ENCODE peak calls at places on chromosome 16, in ten cellular contexts. One of them, this sample, is unnamed.

GRCh38 chr16:69270831-69271230 is 40.3 kb upstream of the VPS4A start:
- DNase-seq in natural killer cell: no peak
- DNase-seq in heart left ventricle: no peak
- DNase-seq in dorsolateral prefrontal cortex: no peak
- DNase-seq in pancreas: no peak
- DNase-seq in suprapubic skin: no peak
- DNase-seq in AG04449: no peak
- DNase-seq in sigmoid colon: no peak
- DNase-seq in mesothelial cell of epicardium: no peak
- DNase-seq in HepG2: no peak
- DNase-seq in this sample: no peak

GRCh38 chr16:27690604-27691003 is 140.7 kb downstream of the KATNIP start:
- DNase-seq in natural killer cell: no peak
- DNase-seq in heart left ventricle: no peak
- DNase-seq in dorsolateral prefrontal cortex: no peak
- DNase-seq in pancreas: no peak
- DNase-seq in suprapubic skin: no peak
- DNase-seq in AG04449: no peak
- DNase-seq in sigmoid colon: no peak
- DNase-seq in mesothelial cell of epicardium: no peak
- DNase-seq in HepG2: peak
- DNase-seq in this sample: no peak

GRCh38 chr16:57735755-57736418 is at the start of gene KATNB1:
- DNase-seq in natural killer cell: no peak
- DNase-seq in heart left ventricle: no peak
- DNase-seq in dorsolateral prefrontal cortex: no peak
- DNase-seq in pancreas: peak
- DNase-seq in suprapubic skin: peak
- DNase-seq in AG04449: no peak
- DNase-seq in sigmoid colon: peak
- DNase-seq in mesothelial cell of epicardium: no peak
- DNase-seq in HepG2: no peak
- DNase-seq in this sample: no peak

GRCh38 chr16:87956169-87956770 is 5.0 kb downstream of the BANP start:
- DNase-seq in natural killer cell: peak
- DNase-seq in heart left ventricle: peak
- DNase-seq in dorsolateral prefrontal cortex: no peak
- DNase-seq in pancreas: peak
- DNase-seq in suprapubic skin: no peak
- DNase-seq in AG04449: no peak
- DNase-seq in sigmoid colon: no peak
- DNase-seq in mesothelial cell of epicardium: no peak
- DNase-seq in HepG2: no peak
- DNase-seq in this sample: no peak

GRCh38 chr16:28573738-28574718 is 20.3 kb downstream of the SGF29 start:
- DNase-seq in natural killer cell: no peak
- DNase-seq in heart left ventricle: no peak
- DNase-seq in dorsolateral prefrontal cortex: no peak
- DNase-seq in pancreas: no peak
- DNase-seq in suprapubic skin: no peak
- DNase-seq in AG04449: no peak
- DNase-seq in sigmoid colon: no peak
- DNase-seq in mesothelial cell of epicardium: no peak
- DNase-seq in HepG2: no peak
- DNase-seq in this sample: no peak

GRCh38 chr16:89293276-89294143 is 76.0 kb downstream of the ZNF778 start:
- DNase-seq in natural killer cell: no peak
- DNase-seq in heart left ventricle: no peak
- DNase-seq in dorsolateral prefrontal cortex: no peak
- DNase-seq in pancreas: no peak
- DNase-seq in suprapubic skin: no peak
- DNase-seq in AG04449: no peak
- DNase-seq in sigmoid colon: no peak
- DNase-seq in mesothelial cell of epicardium: no peak
- DNase-seq in HepG2: no peak
- DNase-seq in this sample: no peak

GRCh38 chr16:4212934-4213296 is 29.0 kb downstream of the SRL start:
- DNase-seq in natural killer cell: no peak
- DNase-seq in heart left ventricle: no peak
- DNase-seq in dorsolateral prefrontal cortex: no peak
- DNase-seq in pancreas: no peak
- DNase-seq in suprapubic skin: no peak
- DNase-seq in AG04449: no peak
- DNase-seq in sigmoid colon: no peak
- DNase-seq in mesothelial cell of epicardium: no peak
- DNase-seq in HepG2: peak
- DNase-seq in this sample: no peak

GRCh38 chr16:77468831-77469230 is 34.0 kb upstream of the ADAMTS18 start:
- DNase-seq in natural killer cell: no peak
- DNase-seq in heart left ventricle: no peak
- DNase-seq in dorsolateral prefrontal cortex: no peak
- DNase-seq in pancreas: no peak
- DNase-seq in suprapubic skin: no peak
- DNase-seq in AG04449: no peak
- DNase-seq in sigmoid colon: no peak
- DNase-seq in mesothelial cell of epicardium: no peak
- DNase-seq in HepG2: no peak
- DNase-seq in this sample: no peak

GRCh38 chr16:62021295-62021694 is 14.9 kb downstream of the CDH8 start:
- DNase-seq in natural killer cell: no peak
- DNase-seq in heart left ventricle: no peak
- DNase-seq in dorsolateral prefrontal cortex: no peak
- DNase-seq in pancreas: no peak
- DNase-seq in suprapubic skin: no peak
- DNase-seq in AG04449: no peak
- DNase-seq in sigmoid colon: no peak
- DNase-seq in mesothelial cell of epicardium: no peak
- DNase-seq in HepG2: no peak
- DNase-seq in this sample: no peak

GRCh38 chr16:4826980-4827379 is 20.1 kb downstream of the GLYR1 start:
- DNase-seq in natural killer cell: no peak
- DNase-seq in heart left ventricle: peak
- DNase-seq in dorsolateral prefrontal cortex: no peak
- DNase-seq in pancreas: no peak
- DNase-seq in suprapubic skin: no peak
- DNase-seq in AG04449: no peak
- DNase-seq in sigmoid colon: no peak
- DNase-seq in mesothelial cell of epicardium: no peak
- DNase-seq in HepG2: no peak
- DNase-seq in this sample: no peak

DNA sequence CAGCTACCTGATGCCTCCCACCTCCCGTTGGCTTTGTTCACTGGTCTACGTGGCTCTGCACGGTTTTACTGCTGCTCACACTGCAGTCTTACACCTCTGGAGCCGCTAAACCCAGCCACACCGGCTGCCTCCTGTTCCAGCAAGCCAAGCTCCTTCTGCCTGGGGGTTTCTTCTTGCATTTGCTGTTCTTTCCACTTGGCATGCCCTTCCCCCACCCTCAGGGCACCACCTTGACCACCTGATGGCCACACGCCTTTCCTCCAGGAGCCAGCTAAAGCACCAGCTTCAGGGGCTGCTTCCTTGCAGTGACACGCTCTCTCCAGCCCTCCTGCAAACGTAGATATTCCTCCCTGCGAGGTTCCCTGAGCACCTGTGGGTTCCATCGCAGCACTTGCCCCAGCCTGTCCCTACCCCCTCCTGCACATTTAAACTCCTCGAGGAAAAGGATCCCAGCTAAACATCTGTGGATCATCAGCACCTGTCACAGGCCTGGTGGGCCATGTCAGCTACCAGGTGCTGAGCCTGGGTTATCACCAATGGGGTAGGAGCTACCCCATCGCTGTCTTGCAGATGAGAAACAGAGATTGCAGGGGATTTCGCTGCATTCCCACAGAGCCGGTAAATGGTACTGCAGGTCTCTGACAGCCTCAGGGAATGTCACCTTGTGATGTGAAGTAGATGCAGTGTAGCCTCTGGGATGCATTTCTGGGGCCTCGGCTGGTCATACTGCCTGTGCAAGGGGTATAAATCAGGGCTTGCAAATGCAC is 285.3 kb downstream of the CPPED1 start:
- DNase-seq in natural killer cell: no peak
- DNase-seq in heart left ventricle: no peak
- DNase-seq in dorsolateral prefrontal cortex: no peak
- DNase-seq in pancreas: no peak
- DNase-seq in suprapubic skin: no peak
- DNase-seq in AG04449: no peak
- DNase-seq in sigmoid colon: no peak
- DNase-seq in mesothelial cell of epicardium: no peak
- DNase-seq in HepG2: no peak
- DNase-seq in this sample: no peak
- TF ChIP-seq CTCF in natural killer cell: no peak
- TF ChIP-seq CTCF in heart left ventricle: no peak
- TF ChIP-seq CTCF in dorsolateral prefrontal cortex: no peak
- TF ChIP-seq CTCF in pancreas: no peak
- TF ChIP-seq CTCF in suprapubic skin: no peak
- TF ChIP-seq CTCF in AG04449: no peak
- TF ChIP-seq CTCF in sigmoid colon: no peak
- TF ChIP-seq CTCF in mesothelial cell of epicardium: no peak
- TF ChIP-seq CTCF in HepG2: no peak
- TF ChIP-seq CTCF in this sample: no peak

GRCh38 chr16:66091462-66091861 is 275.0 kb upstream of the CDH5 start:
- DNase-seq in natural killer cell: no peak
- DNase-seq in heart left ventricle: no peak
- DNase-seq in dorsolateral prefrontal cortex: no peak
- DNase-seq in pancreas: no peak
- DNase-seq in suprapubic skin: no peak
- DNase-seq in AG04449: no peak
- DNase-seq in sigmoid colon: no peak
- DNase-seq in mesothelial cell of epicardium: no peak
- DNase-seq in HepG2: no peak
- DNase-seq in this sample: no peak

GRCh38 chr16:66093217-66093616 is 273.3 kb upstream of the CDH5 start:
- DNase-seq in natural killer cell: no peak
- DNase-seq in heart left ventricle: no peak
- DNase-seq in dorsolateral prefrontal cortex: no peak
- DNase-seq in pancreas: no peak
- DNase-seq in suprapubic skin: no peak
- DNase-seq in AG04449: no peak
- DNase-seq in sigmoid colon: no peak
- DNase-seq in mesothelial cell of epicardium: no peak
- DNase-seq in HepG2: no peak
- DNase-seq in this sample: no peak

GRCh38 chr16:66099261-66099660 is 267.2 kb upstream of the CDH5 start:
- DNase-seq in natural killer cell: no peak
- DNase-seq in heart left ventricle: no peak
- DNase-seq in dorsolateral prefrontal cortex: no peak
- DNase-seq in pancreas: no peak
- DNase-seq in suprapubic skin: no peak
- DNase-seq in AG04449: no peak
- DNase-seq in sigmoid colon: no peak
- DNase-seq in mesothelial cell of epicardium: no peak
- DNase-seq in HepG2: no peak
- DNase-seq in this sample: no peak

GRCh38 chr16:66097746-66098145 is 268.7 kb upstream of the CDH5 start:
- DNase-seq in natural killer cell: no peak
- DNase-seq in heart left ventricle: no peak
- DNase-seq in dorsolateral prefrontal cortex: no peak
- DNase-seq in pancreas: no peak
- DNase-seq in suprapubic skin: no peak
- DNase-seq in AG04449: no peak
- DNase-seq in sigmoid colon: no peak
- DNase-seq in mesothelial cell of epicardium: no peak
- DNase-seq in HepG2: no peak
- DNase-seq in this sample: no peak

GRCh38 chr16:66095676-66096075 is 270.8 kb upstream of the CDH5 start:
- DNase-seq in natural killer cell: no peak
- DNase-seq in heart left ventricle: no peak
- DNase-seq in dorsolateral prefrontal cortex: no peak
- DNase-seq in pancreas: no peak
- DNase-seq in suprapubic skin: no peak
- DNase-seq in AG04449: no peak
- DNase-seq in sigmoid colon: no peak
- DNase-seq in mesothelial cell of epicardium: no peak
- DNase-seq in HepG2: no peak
- DNase-seq in this sample: no peak
- TF ChIP-seq CTCF in natural killer cell: no peak
- TF ChIP-seq CTCF in heart left ventricle: no peak
- TF ChIP-seq CTCF in dorsolateral prefrontal cortex: no peak
- TF ChIP-seq CTCF in pancreas: no peak
- TF ChIP-seq CTCF in suprapubic skin: no peak
- TF ChIP-seq CTCF in AG04449: no peak
- TF ChIP-seq CTCF in sigmoid colon: no peak
- TF ChIP-seq CTCF in mesothelial cell of epicardium: no peak
- TF ChIP-seq CTCF in HepG2: no peak
- TF ChIP-seq CTCF in this sample: no peak

DNA sequence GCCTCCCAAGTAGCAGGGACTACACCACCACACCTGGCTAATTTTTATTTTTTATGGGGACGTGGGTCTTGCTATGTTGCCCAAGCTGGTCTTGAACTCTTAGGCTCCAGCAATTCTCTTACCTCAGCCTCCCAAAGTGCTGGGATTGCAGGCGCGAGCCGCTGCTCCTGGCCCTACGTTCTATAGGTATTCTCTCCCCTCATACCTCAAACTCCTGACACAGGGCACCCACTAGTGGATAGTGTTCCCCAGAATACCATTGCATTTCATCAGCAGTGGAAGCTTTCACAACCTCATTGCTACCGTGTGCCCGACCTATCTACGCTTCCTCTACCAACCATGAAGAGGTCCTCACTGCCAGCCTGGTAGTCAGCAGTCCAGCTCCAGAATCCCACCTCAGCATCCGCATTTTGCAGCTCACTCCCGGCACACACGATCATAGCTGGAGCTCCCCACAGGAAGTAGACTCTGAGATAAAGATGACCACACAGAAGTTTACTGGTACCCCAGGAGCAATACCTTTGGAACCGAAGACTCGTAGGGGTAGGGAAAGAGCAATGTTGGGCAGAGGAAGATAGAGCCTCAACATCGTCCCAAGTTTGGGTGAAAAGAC is 9.3 kb downstream of the CTRB2 start:
- DNase-seq in natural killer cell: no peak
- DNase-seq in heart left ventricle: no peak
- DNase-seq in dorsolateral prefrontal cortex: no peak
- DNase-seq in pancreas: no peak
- DNase-seq in suprapubic skin: peak
- DNase-seq in AG04449: no peak
- DNase-seq in sigmoid colon: no peak
- DNase-seq in mesothelial cell of epicardium: no peak
- DNase-seq in HepG2: no peak
- DNase-seq in this sample: no peak
- TF ChIP-seq CTCF in natural killer cell: no peak
- TF ChIP-seq CTCF in heart left ventricle: no peak
- TF ChIP-seq CTCF in dorsolateral prefrontal cortex: no peak
- TF ChIP-seq CTCF in pancreas: no peak
- TF ChIP-seq CTCF in suprapubic skin: no peak
- TF ChIP-seq CTCF in AG04449: no peak
- TF ChIP-seq CTCF in sigmoid colon: no peak
- TF ChIP-seq CTCF in mesothelial cell of epicardium: no peak
- TF ChIP-seq CTCF in HepG2: peak
- TF ChIP-seq CTCF in this sample: no peak

DNA sequence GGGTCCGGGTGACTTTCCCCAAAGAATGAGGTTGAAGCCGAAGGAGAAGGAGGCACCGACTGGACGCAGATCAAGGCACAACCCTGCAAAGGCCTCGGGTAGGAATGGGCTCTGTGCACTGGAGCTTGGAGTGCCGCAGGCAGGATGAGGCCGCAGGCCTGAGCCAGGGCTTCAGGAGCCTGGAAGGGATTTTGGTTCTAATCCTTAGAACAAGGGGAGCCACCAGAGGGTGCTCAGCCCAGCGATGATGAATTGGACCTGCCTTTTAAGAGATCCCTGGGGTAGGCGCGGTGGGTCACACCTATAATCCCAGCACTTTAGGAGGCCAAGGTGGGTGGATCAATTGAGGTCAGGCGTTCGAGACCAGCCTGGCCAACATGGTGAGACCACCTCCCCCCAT is 8.1 kb downstream of the CIBAR2 start:
- DNase-seq in natural killer cell: no peak
- DNase-seq in heart left ventricle: no peak
- DNase-seq in dorsolateral prefrontal cortex: no peak
- DNase-seq in pancreas: no peak
- DNase-seq in suprapubic skin: no peak
- DNase-seq in AG04449: no peak
- DNase-seq in sigmoid colon: no peak
- DNase-seq in mesothelial cell of epicardium: no peak
- DNase-seq in HepG2: no peak
- DNase-seq in this sample: no peak
- TF ChIP-seq CTCF in natural killer cell: no peak
- TF ChIP-seq CTCF in heart left ventricle: no peak
- TF ChIP-seq CTCF in dorsolateral prefrontal cortex: no peak
- TF ChIP-seq CTCF in pancreas: no peak
- TF ChIP-seq CTCF in suprapubic skin: no peak
- TF ChIP-seq CTCF in AG04449: no peak
- TF ChIP-seq CTCF in sigmoid colon: no peak
- TF ChIP-seq CTCF in mesothelial cell of epicardium: no peak
- TF ChIP-seq CTCF in HepG2: no peak
- TF ChIP-seq CTCF in this sample: no peak

This sample was measured in type B pancreatic cell.